ENCODE peak calls at places on chromosomes 4 and X, in eight cellular contexts. N is ascending aorta; A is adrenal gland; C is PC-3; R is right lobe of liver; J is neural progenitor cell; S is right atrium auricular region; B is naive thymus-derived CD4-positive, alpha-beta T cell. U is an unnamed sample. For H3K4me1, the result is how much of the 10 kb centered on the place peaks cover.

GRCh38 chr4:89247951-89248350 is 59.6 kb downstream of the GPRIN3 start:
- DNase-seq in J (no peak), S (no peak), A (no peak), B (no peak), R (no peak), N (no peak), C (no peak), U (no peak)

GRCh38 chr4:100935090-100935489 is 412.2 kb downstream of the PPP3CA start:
- DNase-seq in C (peak), A (no peak), B (no peak), S (no peak), N (no peak), R (no peak), J (no peak), U (peak)

GRCh38 chrX:13360146-13360545 is 40.3 kb upstream of the ATXN3L start:
- DNase-seq in J (no peak), A (no peak), C (no peak), N (no peak), R (no peak), B (no peak), S (no peak), U (no peak)

GRCh38 chrX:54921427-54922021 is 900 bp downstream of the TRO start:
- DNase-seq in J (peak), C (no peak), R (no peak), N (no peak), A (peak), S (no peak), B (peak), U (peak)

GRCh38 chr4:1210971-1211370 is 38.0 kb downstream of the CTBP1 start:
- DNase-seq in A (no peak), J (no peak), B (no peak), R (peak), S (no peak), C (no peak), N (no peak), U (no peak)

GRCh38 chr4:15145709-15146108 is 143.4 kb downstream of the CPEB2 start:
- DNase-seq in B (no peak), A (no peak), S (no peak), C (peak), N (no peak), R (peak), J (no peak), U (no peak)

GRCh38 chr4:110175634-110176033 is 22.8 kb downstream of the ELOVL6 start:
- DNase-seq in S (no peak), C (peak), J (no peak), A (no peak), N (no peak), R (no peak), B (no peak), U (no peak)

GRCh38 chr4:54217642-54218486 is 11.2 kb upstream of the PDGFRA start:
- DNase-seq in C (peak), R (peak), B (peak), S (peak), J (peak), N (no peak), A (peak), U (peak)

GRCh38 chr4:138851626-138852443 is 163.7 kb upstream of the NOCT start:
- DNase-seq in S (no peak), C (no peak), B (no peak), R (no peak), J (peak), A (no peak), N (no peak), U (no peak)

GRCh38 chr4:133483600-133484246 is 334.6 kb downstream of the PCDH10 start:
- DNase-seq in A (no peak), R (no peak), N (no peak), C (peak), S (no peak), B (no peak), J (peak), U (peak)

GRCh38 chrX:68934922-68935321 is 106.1 kb downstream of the EFNB1 start:
- DNase-seq in A (no peak), S (no peak), R (no peak), B (no peak), C (no peak), N (no peak), J (no peak), U (peak)

GRCh38 chrX:68934421-68934820 is 105.6 kb downstream of the EFNB1 start:
- DNase-seq in N (no peak), S (no peak), J (no peak), C (no peak), B (no peak), R (no peak), A (no peak), U (no peak)

GRCh38 chrX:68930576-68931317 is 101.9 kb downstream of the EFNB1 start:
- DNase-seq in A (no peak), R (no peak), S (no peak), N (no peak), J (no peak), B (no peak), C (peak), U (no peak)

GRCh38 chrX:68931345-68931744 is 102.5 kb downstream of the EFNB1 start:
- DNase-seq in A (peak), S (no peak), B (no peak), N (no peak), R (no peak), J (no peak), C (no peak), U (no peak)

DNA sequence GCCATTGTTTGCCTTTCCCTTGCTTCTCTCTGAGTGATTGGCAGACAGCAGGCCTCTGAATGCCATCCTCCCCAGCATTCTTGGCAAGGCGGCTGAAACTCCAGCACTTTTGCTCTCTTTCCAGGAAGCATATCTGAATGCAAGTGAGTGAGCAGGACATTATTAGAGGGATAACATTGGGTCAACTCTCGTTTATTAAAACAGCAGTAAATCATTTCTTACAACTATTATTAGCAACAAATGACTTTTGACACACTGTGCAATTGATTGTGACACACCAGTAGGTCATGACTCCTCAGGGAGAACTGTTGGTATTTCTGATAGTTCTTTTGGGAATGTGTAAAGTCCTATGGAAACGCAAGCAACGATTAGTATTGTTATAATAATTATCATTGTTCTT is 103.8 kb downstream of the EFNB1 start:
- DNase-seq in J (no peak), C (peak), R (no peak), N (no peak), B (no peak), S (no peak), A (peak), U (no peak)
- H3K4me1 ChIP-seq in J (under half), C (under half), R (under half), N (under half), B (under half), S (under half), A (under half), U (under half)

DNA sequence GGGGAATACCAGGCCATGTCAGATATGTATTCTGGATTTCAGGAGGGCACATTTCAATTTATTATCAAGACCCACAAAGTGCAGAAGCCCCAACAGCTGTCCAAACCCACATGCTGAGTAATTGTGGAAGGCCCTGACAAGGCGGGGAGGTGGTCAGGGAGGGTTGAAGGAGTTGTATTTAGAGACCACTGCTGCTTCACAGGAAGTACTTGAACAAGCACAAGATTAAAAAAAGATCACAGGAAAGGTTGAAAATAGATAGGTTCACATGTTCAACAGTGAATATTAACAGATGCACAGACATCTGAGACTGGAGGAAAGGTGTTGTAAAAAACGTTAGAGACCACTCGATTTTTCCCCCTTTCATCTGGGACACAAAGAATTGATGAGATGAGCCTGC is 17.9 kb downstream of the ATP8A1 start:
- DNase-seq in S (no peak), J (no peak), R (no peak), B (no peak), C (no peak), N (no peak), A (no peak), U (no peak)
- H3K4me1 ChIP-seq in S (under half), J (half or more), R (under half), B (under half), C (under half), N (under half), A (under half), U (under half)

DNA sequence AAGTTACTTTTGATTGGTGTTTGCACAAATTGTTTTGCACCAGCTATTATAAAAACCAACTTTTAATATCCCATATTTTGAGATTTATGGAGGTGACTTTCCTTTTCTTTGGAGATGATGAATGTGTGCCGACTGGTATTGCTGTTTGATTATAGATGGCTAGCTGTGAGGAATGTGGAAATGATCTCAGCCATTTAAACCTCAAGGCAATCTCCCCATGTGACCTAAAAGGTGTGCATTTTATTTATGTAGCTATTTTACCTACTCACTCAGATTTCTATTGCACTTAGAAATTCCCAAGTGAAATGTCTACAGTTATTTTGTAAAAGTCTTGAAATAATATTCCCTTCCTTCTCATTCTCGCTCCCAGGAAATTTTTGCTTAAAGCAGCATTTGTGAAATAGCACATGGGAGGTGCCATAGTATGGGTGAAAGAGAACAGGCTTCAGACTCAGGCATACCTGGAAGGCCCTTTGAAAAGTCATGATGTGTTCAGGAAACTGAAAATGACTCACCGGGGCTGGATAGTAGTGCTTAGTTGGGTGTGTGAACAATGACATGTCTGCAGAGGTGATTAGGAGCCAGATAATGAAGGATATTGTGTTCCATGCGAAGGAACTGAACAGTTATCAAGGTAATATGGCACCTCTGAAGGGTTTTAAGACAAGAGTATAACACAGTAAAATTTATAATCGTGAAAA is 247.6 kb downstream of the CBLL2 start:
- DNase-seq in A (no peak), S (no peak), B (no peak), R (no peak), C (peak), J (no peak), N (no peak), U (no peak)
- H3K4me1 ChIP-seq in A (under half), S (under half), B (under half), R (under half), C (under half), J (under half), N (under half), U (under half)

GRCh38 chrX:154040863-154041262 is 21.2 kb upstream of the IRAK1 start:
- DNase-seq in B (no peak), N (no peak), S (no peak), J (no peak), C (no peak), A (no peak), R (no peak), U (no peak)
- H3K4me1 ChIP-seq in B (under half), N (under half), S (half or more), J (under half), C (under half), A (under half), R (under half), U (under half)

DNA sequence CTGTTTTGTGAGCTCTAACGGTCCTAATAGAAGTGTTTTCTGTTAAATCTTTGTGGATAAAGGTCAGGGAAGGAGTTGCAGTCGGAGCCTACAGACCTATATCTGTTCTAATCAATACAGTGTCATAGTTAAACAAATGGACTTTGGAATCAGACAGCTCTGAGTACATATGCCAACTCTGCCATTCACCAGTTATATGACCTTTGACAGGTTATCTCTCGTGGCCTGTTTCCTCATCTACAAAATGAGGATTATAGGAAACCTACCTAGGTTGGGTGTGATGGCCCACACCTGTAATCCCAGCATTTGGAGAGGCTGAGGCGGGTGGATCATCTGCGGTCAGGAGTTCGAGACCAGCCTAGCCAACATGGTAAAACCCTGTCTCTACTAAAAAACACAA is 89.7 kb downstream of the MID1IP1 start:
- DNase-seq in C (no peak), R (no peak), S (no peak), N (no peak), J (no peak), A (no peak), B (no peak), U (no peak)
- H3K4me1 ChIP-seq in C (under half), R (under half), S (under half), N (under half), J (under half), A (under half), B (under half), U (under half)

GRCh38 chr4:152106781-152107321 is 346.0 kb upstream of the GATB start:
- DNase-seq in C (peak), R (no peak), A (peak), J (no peak), N (no peak), B (no peak), S (no peak), U (no peak)
- H3K4me1 ChIP-seq in C (under half), R (under half), A (under half), J (under half), N (under half), B (under half), S (under half), U (under half)

GRCh38 chr4:87042986-87043820 is 108.4 kb downstream of the AFF1 start:
- DNase-seq in S (no peak), R (no peak), B (no peak), N (no peak), A (no peak), J (peak), C (no peak), U (no peak)
- H3K4me1 ChIP-seq in S (half or more), R (under half), B (under half), N (under half), A (half or more), J (half or more), C (under half), U (under half)

GRCh38 chr4:106418444-106418843 is 49.9 kb upstream of the GIMD1 start:
- DNase-seq in R (no peak), B (no peak), S (no peak), C (no peak), A (no peak), N (no peak), J (no peak), U (no peak)

GRCh38 chr4:106422766-106423165 is 54.2 kb upstream of the GIMD1 start:
- DNase-seq in C (no peak), R (no peak), A (no peak), S (no peak), B (no peak), J (no peak), N (no peak), U (no peak)

GRCh38 chr4:106423791-106424190 is 55.2 kb upstream of the GIMD1 start:
- DNase-seq in J (no peak), N (no peak), R (no peak), C (no peak), S (no peak), A (no peak), B (no peak), U (no peak)

GRCh38 chr4:106421441-106422296 is 53.1 kb upstream of the GIMD1 start:
- DNase-seq in J (no peak), A (no peak), B (no peak), S (no peak), N (no peak), R (no peak), C (peak), U (no peak)
- H3K4me1 ChIP-seq in J (under half), A (under half), B (under half), S (under half), N (under half), R (under half), C (under half), U (under half)

U was measured in A673.